ENCODE peak calls at places on chromosome 6, in six cellular contexts. B is PC-3; S is effector memory CD4-positive, alpha-beta T cell; O is NT2/D1; K is AG04450; C is GM12878. N is an unnamed sample.
A peak's percentile ranks its signal among the peaks of the same experiment; 100 is the strongest.

GRCh38 chr6:107727096-107727757 is 96.9 kb downstream of the SCML4 start:
- DNase-seq in B (no peak), S (no peak), O (no peak), K (no peak), C (no peak), N (no peak)

GRCh38 chr6:35236223-35236622 is 22.5 kb downstream of the SCUBE3 start:
- DNase-seq in B (no peak), S (no peak), O (no peak), K (no peak), C (no peak), N (no peak)

GRCh38 chr6:150745896-150746295 is 119.6 kb upstream of the MTHFD1L start:
- DNase-seq in B (no peak), S (no peak), O (no peak), K (no peak), C (no peak), N (no peak)

GRCh38 chr6:17086469-17086868 is 15.4 kb upstream of the STMND1 start:
- DNase-seq in B (peak; percentile 93), S (no peak), O (no peak), K (peak; percentile 50), C (no peak), N (no peak)

GRCh38 chr6:135655055-135655454 is 157.5 kb upstream of the AHI1 start:
- DNase-seq in B (no peak), S (no peak), O (no peak), K (no peak), C (no peak), N (no peak)

GRCh38 chr6:11033825-11034224 is 10.3 kb downstream of the ELOVL2 start:
- DNase-seq in B (peak; percentile 78), S (no peak), O (no peak), K (peak; percentile 44), C (no peak), N (no peak)

GRCh38 chr6:129498950-129499870 is 210.8 kb downstream of the ARHGAP18 start:
- DNase-seq in B (peak; percentile 81), S (no peak), O (peak; percentile 28), K (no peak), C (no peak), N (no peak)

GRCh38 chr6:32171234-32171633 is 4.7 kb downstream of the AGPAT1 start:
- DNase-seq in B (no peak), S (no peak), O (no peak), K (no peak), C (no peak), N (no peak)

GRCh38 chr6:134516582-134516981 is 198.7 kb upstream of the SGK1 start:
- DNase-seq in B (no peak), S (no peak), O (no peak), K (no peak), C (no peak), N (no peak)

GRCh38 chr6:45422541-45423110 is 44.9 kb upstream of the SUPT3H start:
- DNase-seq in B (peak; percentile 44), S (peak; percentile 63), O (no peak), K (no peak), C (no peak), N (peak; percentile 51)

GRCh38 chr6:35708585-35708984 is 19.9 kb upstream of the FKBP5 start:
- DNase-seq in B (no peak), S (no peak), O (no peak), K (no peak), C (no peak), N (no peak)

GRCh38 chr6:36223706-36224105 is 27.2 kb downstream of the BRPF3 start:
- DNase-seq in B (no peak), S (no peak), O (no peak), K (no peak), C (no peak), N (no peak)

GRCh38 chr6:25601797-25602679 is 50.0 kb upstream of the SCGN start:
- DNase-seq in B (peak; percentile 70), S (no peak), O (peak; percentile 8), K (peak; percentile 15), C (no peak), N (no peak)

GRCh38 chr6:72704979-72705378 is 83.1 kb downstream of the KCNQ5 start:
- DNase-seq in B (peak; percentile 8), S (no peak), O (no peak), K (no peak), C (no peak), N (no peak)

GRCh38 chr6:36844232-36845170 is 5.3 kb upstream of the CPNE5 start:
- DNase-seq in B (no peak), S (no peak), O (no peak), K (no peak), C (no peak), N (no peak)

DNA sequence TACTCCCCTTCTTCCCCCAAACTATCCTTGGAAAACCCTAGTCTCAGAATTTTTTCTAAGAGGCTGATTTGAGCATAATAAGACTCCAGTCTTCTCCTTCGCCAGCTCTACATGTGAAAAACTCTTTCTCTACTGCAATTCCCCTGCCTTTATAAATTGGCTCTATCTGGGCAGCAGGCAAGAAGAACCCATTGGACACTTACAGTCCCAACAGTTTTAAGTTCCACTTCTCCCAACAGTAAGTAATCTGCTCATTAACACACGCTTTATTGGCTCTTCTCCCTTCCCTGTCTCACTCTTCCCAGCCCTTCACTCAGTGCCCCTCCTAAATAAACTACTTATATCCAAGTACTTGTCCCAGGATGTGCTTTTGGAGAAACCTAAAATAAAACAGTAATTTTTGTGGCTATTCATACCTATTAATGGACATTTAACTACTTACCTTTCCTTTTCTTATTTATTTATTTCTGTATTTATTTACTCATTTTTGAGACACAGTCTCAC is 11.1 kb upstream of the DDR1 start:
- DNase-seq in B (no peak), S (no peak), O (no peak), K (no peak), C (no peak), N (no peak)
- H3K9me3 ChIP-seq in B (peaks cover 9% of the 10 kb centered on the region), S (no peaks in the 10 kb centered on the region), O (peaks cover 48% of the 10 kb centered on the region), K (peaks cover 13% of the 10 kb centered on the region), C (peaks cover 10% of the 10 kb centered on the region), N (no peaks in the 10 kb centered on the region)

DNA sequence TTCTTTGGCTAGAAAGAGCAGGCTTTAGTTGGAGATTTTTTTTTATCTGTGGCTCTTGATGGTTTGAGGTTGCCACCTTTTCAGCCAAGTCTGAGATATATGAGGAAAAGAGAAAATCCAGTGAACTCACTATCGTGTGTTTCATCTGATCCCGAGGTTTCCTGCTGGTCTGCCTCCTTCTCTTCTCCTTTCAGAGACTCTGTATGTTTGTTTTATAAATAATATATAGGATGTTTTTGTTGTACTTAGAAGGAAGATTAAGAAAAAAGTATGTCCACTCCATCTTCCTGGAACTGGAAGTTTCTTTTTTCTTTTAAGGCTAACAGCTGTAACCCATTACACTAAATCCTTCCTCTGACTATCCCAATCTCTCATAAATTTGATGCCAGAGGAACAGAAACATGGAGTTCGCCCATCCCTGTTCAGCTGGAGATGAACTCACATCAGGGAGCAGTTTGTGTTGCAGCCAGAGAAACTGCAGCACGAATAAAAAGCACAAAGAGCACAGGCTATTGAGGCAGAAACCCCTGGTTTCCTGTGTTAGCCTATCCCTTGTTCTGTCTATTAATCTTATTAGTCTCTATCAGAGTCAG is 20.7 kb downstream of the RIPK1 start:
- DNase-seq in B (no peak), S (no peak), O (no peak), K (no peak), C (no peak), N (no peak)
- H3K9me3 ChIP-seq in B (no peaks in the 10 kb centered on the region), S (no peaks in the 10 kb centered on the region), O (peaks cover 23% of the 10 kb centered on the region), K (no peaks in the 10 kb centered on the region), C (no peaks in the 10 kb centered on the region), N (no peaks in the 10 kb centered on the region)

DNA sequence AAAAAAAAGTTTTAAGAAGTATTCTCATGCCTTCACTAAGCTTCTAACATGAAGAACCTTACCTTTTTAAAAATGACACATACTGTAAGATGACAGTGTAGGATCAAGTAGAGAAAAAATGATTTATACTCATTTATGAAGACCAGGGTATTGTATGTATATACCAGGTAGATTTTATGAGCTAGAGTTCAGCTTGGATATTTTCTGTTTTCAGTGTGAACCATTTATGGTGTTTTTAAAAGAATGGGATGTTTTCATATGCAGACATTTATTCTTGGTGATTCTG is 24.4 kb downstream of the DUSP22 start:
- DNase-seq in B (no peak), S (no peak), O (no peak), K (no peak), C (no peak), N (no peak)
- H3K9me3 ChIP-seq in B (no peaks in the 10 kb centered on the region), S (no peaks in the 10 kb centered on the region), O (no peaks in the 10 kb centered on the region), K (peaks cover 39% of the 10 kb centered on the region), C (no peaks in the 10 kb centered on the region), N (no peaks in the 10 kb centered on the region)

GRCh38 chr6:161256390-161256789 is 17.5 kb downstream of the AGPAT4 start:
- DNase-seq in B (no peak), S (no peak), O (no peak), K (no peak), C (no peak), N (no peak)
- H3K9me3 ChIP-seq in B (no peaks in the 10 kb centered on the region), S (no peaks in the 10 kb centered on the region), O (no peaks in the 10 kb centered on the region), K (no peaks in the 10 kb centered on the region), C (no peaks in the 10 kb centered on the region), N (no peaks in the 10 kb centered on the region)